ENCODE peak calls at places on chromosomes 16 and 17, in ten cellular contexts. One of them, this sample, is unnamed. For H3K27me3, the result is how much of the 10 kb centered on the place peaks cover.

GRCh38 chr16:53099318-53100130 is 44.7 kb downstream of the CHD9 start:
- DNase-seq in AG04450: no peak
- DNase-seq in hepatocyte: peak
- DNase-seq in CD8-positive, alpha-beta T cell: peak
- DNase-seq in DND-41: peak
- DNase-seq in body of pancreas: peak
- DNase-seq in heart right ventricle: peak
- DNase-seq in psoas muscle: peak
- DNase-seq in tibial nerve: peak
- DNase-seq in H9: peak
- DNase-seq in this sample: peak

GRCh38 chr16:83574388-83574787 is 233.4 kb upstream of the HSBP1 start:
- DNase-seq in H9: peak
- DNase-seq in DND-41: no peak
- DNase-seq in hepatocyte: no peak
- DNase-seq in heart right ventricle: no peak
- DNase-seq in psoas muscle: no peak
- DNase-seq in tibial nerve: no peak
- DNase-seq in CD8-positive, alpha-beta T cell: no peak
- DNase-seq in AG04450: peak
- DNase-seq in body of pancreas: no peak
- DNase-seq in this sample: no peak

GRCh38 chr16:70395345-70395901 is 43.5 kb downstream of the ST3GAL2 start:
- DNase-seq in body of pancreas: peak
- DNase-seq in CD8-positive, alpha-beta T cell: peak
- DNase-seq in AG04450: no peak
- DNase-seq in DND-41: peak
- DNase-seq in hepatocyte: peak
- DNase-seq in psoas muscle: peak
- DNase-seq in heart right ventricle: peak
- DNase-seq in tibial nerve: no peak
- DNase-seq in H9: peak
- DNase-seq in this sample: peak

GRCh38 chr16:16163571-16163970 is 59.7 kb downstream of the ABCC6 start:
- DNase-seq in DND-41: peak
- DNase-seq in heart right ventricle: no peak
- DNase-seq in hepatocyte: no peak
- DNase-seq in H9: no peak
- DNase-seq in body of pancreas: no peak
- DNase-seq in psoas muscle: no peak
- DNase-seq in tibial nerve: no peak
- DNase-seq in AG04450: no peak
- DNase-seq in CD8-positive, alpha-beta T cell: no peak
- DNase-seq in this sample: no peak

GRCh38 chr17:49904904-49905303 is 57.0 kb upstream of the TAC4 start:
- DNase-seq in AG04450: no peak
- DNase-seq in heart right ventricle: no peak
- DNase-seq in tibial nerve: no peak
- DNase-seq in CD8-positive, alpha-beta T cell: no peak
- DNase-seq in H9: no peak
- DNase-seq in psoas muscle: no peak
- DNase-seq in DND-41: no peak
- DNase-seq in hepatocyte: no peak
- DNase-seq in body of pancreas: no peak
- DNase-seq in this sample: no peak

GRCh38 chr16:77833906-77834599 is 45.7 kb downstream of the VAT1L start:
- DNase-seq in DND-41: no peak
- DNase-seq in CD8-positive, alpha-beta T cell: no peak
- DNase-seq in body of pancreas: no peak
- DNase-seq in heart right ventricle: no peak
- DNase-seq in tibial nerve: no peak
- DNase-seq in psoas muscle: no peak
- DNase-seq in AG04450: peak
- DNase-seq in hepatocyte: no peak
- DNase-seq in H9: peak
- DNase-seq in this sample: no peak

GRCh38 chr16:88924834-88925539 is 52.0 kb downstream of the CBFA2T3 start:
- DNase-seq in H9: peak
- DNase-seq in heart right ventricle: no peak
- DNase-seq in AG04450: peak
- DNase-seq in psoas muscle: peak
- DNase-seq in tibial nerve: no peak
- DNase-seq in CD8-positive, alpha-beta T cell: no peak
- DNase-seq in DND-41: peak
- DNase-seq in body of pancreas: peak
- DNase-seq in hepatocyte: peak
- DNase-seq in this sample: peak

GRCh38 chr17:39939588-39940419 is 12.3 kb downstream of the LRRC3C start:
- DNase-seq in heart right ventricle: no peak
- DNase-seq in DND-41: peak
- DNase-seq in H9: no peak
- DNase-seq in tibial nerve: no peak
- DNase-seq in AG04450: peak
- DNase-seq in CD8-positive, alpha-beta T cell: peak
- DNase-seq in hepatocyte: peak
- DNase-seq in psoas muscle: no peak
- DNase-seq in body of pancreas: no peak
- DNase-seq in this sample: no peak

GRCh38 chr16:2843526-2843925 is 13.4 kb downstream of the ZG16B start:
- DNase-seq in AG04450: no peak
- DNase-seq in tibial nerve: no peak
- DNase-seq in DND-41: no peak
- DNase-seq in hepatocyte: no peak
- DNase-seq in body of pancreas: no peak
- DNase-seq in H9: no peak
- DNase-seq in psoas muscle: no peak
- DNase-seq in CD8-positive, alpha-beta T cell: no peak
- DNase-seq in heart right ventricle: no peak
- DNase-seq in this sample: no peak

GRCh38 chr17:63542942-63543821 is 7.1 kb upstream of the DCAF7 start:
- DNase-seq in hepatocyte: peak
- DNase-seq in psoas muscle: no peak
- DNase-seq in heart right ventricle: no peak
- DNase-seq in H9: no peak
- DNase-seq in tibial nerve: no peak
- DNase-seq in CD8-positive, alpha-beta T cell: no peak
- DNase-seq in body of pancreas: peak
- DNase-seq in DND-41: no peak
- DNase-seq in AG04450: no peak
- DNase-seq in this sample: no peak

GRCh38 chr16:49346459-49346858 is 27.1 kb upstream of the C16orf78 start:
- DNase-seq in H9: no peak
- DNase-seq in AG04450: no peak
- DNase-seq in hepatocyte: no peak
- DNase-seq in psoas muscle: no peak
- DNase-seq in CD8-positive, alpha-beta T cell: no peak
- DNase-seq in heart right ventricle: no peak
- DNase-seq in DND-41: no peak
- DNase-seq in body of pancreas: no peak
- DNase-seq in tibial nerve: no peak
- DNase-seq in this sample: no peak

GRCh38 chr16:23174622-23175021 is 7.9 kb upstream of the SCNN1G start:
- DNase-seq in heart right ventricle: no peak
- DNase-seq in DND-41: peak
- DNase-seq in psoas muscle: no peak
- DNase-seq in CD8-positive, alpha-beta T cell: no peak
- DNase-seq in H9: no peak
- DNase-seq in hepatocyte: peak
- DNase-seq in tibial nerve: no peak
- DNase-seq in AG04450: no peak
- DNase-seq in body of pancreas: no peak
- DNase-seq in this sample: peak

GRCh38 chr16:88928405-88929375 is 48.3 kb downstream of the CBFA2T3 start:
- DNase-seq in H9: no peak
- DNase-seq in heart right ventricle: no peak
- DNase-seq in body of pancreas: peak
- DNase-seq in CD8-positive, alpha-beta T cell: no peak
- DNase-seq in tibial nerve: no peak
- DNase-seq in DND-41: no peak
- DNase-seq in hepatocyte: no peak
- DNase-seq in psoas muscle: no peak
- DNase-seq in AG04450: no peak
- DNase-seq in this sample: no peak

GRCh38 chr16:87613961-87614360 is 11.7 kb downstream of the JPH3 start:
- DNase-seq in DND-41: no peak
- DNase-seq in heart right ventricle: no peak
- DNase-seq in AG04450: no peak
- DNase-seq in body of pancreas: no peak
- DNase-seq in psoas muscle: no peak
- DNase-seq in hepatocyte: no peak
- DNase-seq in H9: no peak
- DNase-seq in CD8-positive, alpha-beta T cell: no peak
- DNase-seq in tibial nerve: no peak
- DNase-seq in this sample: no peak
- H3K27me3 ChIP-seq in DND-41: under half
- H3K27me3 ChIP-seq in heart right ventricle: under half
- H3K27me3 ChIP-seq in AG04450: under half
- H3K27me3 ChIP-seq in body of pancreas: under half
- H3K27me3 ChIP-seq in psoas muscle: under half
- H3K27me3 ChIP-seq in hepatocyte: under half
- H3K27me3 ChIP-seq in H9: under half
- H3K27me3 ChIP-seq in CD8-positive, alpha-beta T cell: under half
- H3K27me3 ChIP-seq in tibial nerve: under half
- H3K27me3 ChIP-seq in this sample: under half

DNA sequence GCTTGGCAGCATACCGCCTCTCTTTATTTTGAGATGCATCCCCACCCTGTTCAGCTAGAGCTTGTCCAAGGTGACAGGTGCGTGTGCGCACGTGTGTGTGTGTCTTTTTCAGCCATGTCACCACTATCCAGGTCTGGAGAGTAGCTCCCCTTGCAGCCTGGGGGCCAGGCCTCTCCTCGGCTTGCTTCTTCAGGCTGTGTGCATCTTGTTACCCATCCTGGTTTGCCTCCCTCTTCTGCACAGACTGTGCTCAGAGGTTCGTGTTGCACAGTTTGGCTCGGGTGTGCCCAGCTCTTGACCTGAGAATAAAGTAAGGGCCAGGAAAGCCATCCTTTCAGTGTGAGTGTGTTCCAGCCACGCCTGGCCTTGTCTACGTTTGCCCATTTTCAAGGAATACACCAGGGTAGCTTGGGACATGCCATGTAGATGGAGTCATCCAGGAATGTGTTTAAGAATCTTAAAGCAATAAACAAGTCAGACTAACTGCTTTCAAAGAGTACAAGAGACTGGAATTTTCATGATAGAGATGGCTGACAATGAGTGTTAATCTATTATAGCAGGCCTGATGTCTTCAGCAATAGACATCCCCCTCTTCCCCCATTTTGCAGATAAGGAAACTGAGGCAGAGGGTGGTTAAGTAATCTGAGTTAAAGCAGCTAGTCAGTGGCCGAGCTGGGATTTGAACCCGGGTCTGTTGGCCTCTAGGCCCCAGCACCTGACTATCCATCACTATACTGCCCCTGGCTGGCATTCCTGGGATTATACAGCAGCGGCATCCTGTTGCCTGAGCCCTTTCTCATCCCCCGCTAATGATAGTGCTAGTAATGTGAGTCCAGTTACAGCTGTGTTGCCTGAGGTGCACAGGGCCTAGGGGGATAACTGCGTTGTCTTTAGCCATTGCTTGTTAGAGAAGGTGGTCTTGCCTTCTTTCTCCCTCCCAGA is 77.9 kb downstream of the KSR1 start:
- DNase-seq in heart right ventricle: no peak
- DNase-seq in tibial nerve: no peak
- DNase-seq in psoas muscle: no peak
- DNase-seq in DND-41: no peak
- DNase-seq in hepatocyte: no peak
- DNase-seq in CD8-positive, alpha-beta T cell: no peak
- DNase-seq in H9: peak
- DNase-seq in AG04450: peak
- DNase-seq in body of pancreas: no peak
- DNase-seq in this sample: peak
- TF ChIP-seq CTCF in heart right ventricle: no peak
- TF ChIP-seq CTCF in tibial nerve: no peak
- TF ChIP-seq CTCF in psoas muscle: no peak
- TF ChIP-seq CTCF in DND-41: no peak
- TF ChIP-seq CTCF in hepatocyte: no peak
- TF ChIP-seq CTCF in CD8-positive, alpha-beta T cell: no peak
- TF ChIP-seq CTCF in H9: peak
- TF ChIP-seq CTCF in AG04450: peak
- TF ChIP-seq CTCF in body of pancreas: no peak
- TF ChIP-seq CTCF in this sample: no peak

GRCh38 chr17:80482058-80482318 is 5.6 kb upstream of the NPTX1 start:
- DNase-seq in CD8-positive, alpha-beta T cell: no peak
- DNase-seq in DND-41: no peak
- DNase-seq in AG04450: no peak
- DNase-seq in H9: no peak
- DNase-seq in hepatocyte: no peak
- DNase-seq in tibial nerve: no peak
- DNase-seq in body of pancreas: no peak
- DNase-seq in heart right ventricle: no peak
- DNase-seq in psoas muscle: no peak
- DNase-seq in this sample: no peak

GRCh38 chr17:80487511-80487910 is 11.1 kb upstream of the NPTX1 start:
- DNase-seq in hepatocyte: no peak
- DNase-seq in psoas muscle: no peak
- DNase-seq in heart right ventricle: no peak
- DNase-seq in AG04450: no peak
- DNase-seq in body of pancreas: no peak
- DNase-seq in tibial nerve: no peak
- DNase-seq in H9: no peak
- DNase-seq in DND-41: no peak
- DNase-seq in CD8-positive, alpha-beta T cell: no peak
- DNase-seq in this sample: no peak

GRCh38 chr17:80482555-80483308 is 6.3 kb upstream of the NPTX1 start:
- DNase-seq in DND-41: no peak
- DNase-seq in hepatocyte: no peak
- DNase-seq in AG04450: no peak
- DNase-seq in body of pancreas: no peak
- DNase-seq in CD8-positive, alpha-beta T cell: no peak
- DNase-seq in heart right ventricle: no peak
- DNase-seq in H9: no peak
- DNase-seq in tibial nerve: no peak
- DNase-seq in psoas muscle: no peak
- DNase-seq in this sample: no peak

GRCh38 chr17:80485846-80486245 is 9.4 kb upstream of the NPTX1 start:
- DNase-seq in H9: no peak
- DNase-seq in psoas muscle: no peak
- DNase-seq in DND-41: peak
- DNase-seq in hepatocyte: no peak
- DNase-seq in heart right ventricle: no peak
- DNase-seq in tibial nerve: no peak
- DNase-seq in CD8-positive, alpha-beta T cell: no peak
- DNase-seq in AG04450: no peak
- DNase-seq in body of pancreas: no peak
- DNase-seq in this sample: no peak

GRCh38 chr17:80486692-80487091 is 10.3 kb upstream of the NPTX1 start:
- DNase-seq in body of pancreas: no peak
- DNase-seq in heart right ventricle: no peak
- DNase-seq in psoas muscle: no peak
- DNase-seq in hepatocyte: no peak
- DNase-seq in CD8-positive, alpha-beta T cell: no peak
- DNase-seq in DND-41: no peak
- DNase-seq in tibial nerve: no peak
- DNase-seq in AG04450: no peak
- DNase-seq in H9: peak
- DNase-seq in this sample: no peak
- H3K27me3 ChIP-seq in body of pancreas: under half
- H3K27me3 ChIP-seq in heart right ventricle: half or more
- H3K27me3 ChIP-seq in psoas muscle: under half
- H3K27me3 ChIP-seq in hepatocyte: under half
- H3K27me3 ChIP-seq in CD8-positive, alpha-beta T cell: under half
- H3K27me3 ChIP-seq in DND-41: under half
- H3K27me3 ChIP-seq in tibial nerve: under half
- H3K27me3 ChIP-seq in AG04450: under half
- H3K27me3 ChIP-seq in H9: under half
- H3K27me3 ChIP-seq in this sample: half or more

GRCh38 chr17:37190493-37190892 is 185.3 kb upstream of the C17orf78 start:
- DNase-seq in hepatocyte: no peak
- DNase-seq in DND-41: no peak
- DNase-seq in body of pancreas: no peak
- DNase-seq in heart right ventricle: no peak
- DNase-seq in H9: no peak
- DNase-seq in AG04450: no peak
- DNase-seq in psoas muscle: no peak
- DNase-seq in tibial nerve: no peak
- DNase-seq in CD8-positive, alpha-beta T cell: no peak
- DNase-seq in this sample: no peak
- TF ChIP-seq CTCF in hepatocyte: no peak
- TF ChIP-seq CTCF in DND-41: no peak
- TF ChIP-seq CTCF in body of pancreas: no peak
- TF ChIP-seq CTCF in heart right ventricle: no peak
- TF ChIP-seq CTCF in H9: peak
- TF ChIP-seq CTCF in AG04450: peak
- TF ChIP-seq CTCF in psoas muscle: no peak
- TF ChIP-seq CTCF in tibial nerve: no peak
- TF ChIP-seq CTCF in CD8-positive, alpha-beta T cell: no peak
- TF ChIP-seq CTCF in this sample: peak